ENCODE peak calls at places on chromosome 20, in seven cellular contexts. Y is EH, G is Ammon's horn, T is amygdala, R is NCI-H2081, H is heart right ventricle, D is NCI-H1048. P is an unnamed sample.

GRCh38 chr20:1533059-1533458 is 24.4 kb downstream of the SIRPD start:
- DNase-seq in Y (no peak), G (no peak), T (no peak), R (no peak), H (no peak), D (no peak), P (peak; percentile 9)

GRCh38 chr20:50098259-50098658 is 14.7 kb downstream of the UBE2V1 start:
- DNase-seq in Y (no peak), G (no peak), T (no peak), R (no peak), H (no peak), D (no peak), P (no peak)

GRCh38 chr20:62161347-62161746 is 17.8 kb downstream of the SS18L1 start:
- DNase-seq in Y (peak; percentile 23), G (no peak), T (no peak), R (no peak), H (no peak), D (no peak), P (peak; percentile 62)

GRCh38 chr20:32157611-32158010 is 48.1 kb downstream of the TM9SF4 start:
- DNase-seq in Y (no peak), G (no peak), T (no peak), R (no peak), H (no peak), D (no peak), P (no peak)

GRCh38 chr20:16518068-16518783 is 55.0 kb downstream of the KIF16B start:
- DNase-seq in Y (peak; percentile 49), G (peak; percentile 40), T (no peak), R (peak; percentile 46), H (no peak), D (no peak), P (peak; percentile 50)

GRCh38 chr20:63750807-63751470 is 11.4 kb downstream of the SLC2A4RG start:
- DNase-seq in Y (no peak), G (no peak), T (no peak), R (no peak), H (no peak), D (no peak), P (no peak)

GRCh38 chr20:57650266-57650665 is 30.0 kb upstream of the ZBP1 start:
- DNase-seq in Y (no peak), G (no peak), T (no peak), R (no peak), H (no peak), D (no peak), P (no peak)

GRCh38 chr20:25005220-25005619 is 12.7 kb upstream of the APMAP start:
- DNase-seq in Y (peak; percentile 39), G (peak; percentile 67), T (no peak), R (peak; percentile 70), H (no peak), D (no peak), P (peak; percentile 85)

GRCh38 chr20:59010321-59010994 is 3.4 kb upstream of the CTSZ start:
- DNase-seq in Y (no peak), G (no peak), T (no peak), R (no peak), H (no peak), D (no peak), P (peak; percentile 66)

GRCh38 chr20:38172344-38172743 is 7.3 kb upstream of the TGM2 start:
- DNase-seq in Y (peak; percentile 45), G (no peak), T (no peak), R (no peak), H (no peak), D (no peak), P (no peak)

GRCh38 chr20:48864738-48865318 is 37.0 kb upstream of the PREX1 start:
- DNase-seq in Y (no peak), G (no peak), T (no peak), R (no peak), H (no peak), D (no peak), P (no peak)

GRCh38 chr20:34271961-34272360 is 30.7 kb downstream of the ASIP start:
- DNase-seq in Y (peak; percentile 79), G (no peak), T (no peak), R (no peak), H (no peak), D (no peak), P (peak; percentile 70)

GRCh38 chr20:63522091-63522868 is 1.7 kb downstream of the PPDPF start:
- DNase-seq in Y (no peak), G (no peak), T (no peak), R (no peak), H (no peak), D (no peak), P (no peak)